ENCODE peak calls at places on chromosomes 13 and 19, in seven cellular contexts. D is GM12865, M is ovary, V is astrocyte of the spinal cord, Z is RWPE1, W is thoracic aorta, P is activated B cell treated with CpG ODN at 0.5 μM for 24 hours. H is an unnamed sample.

GRCh38 chr19:2813235-2814160 is 6.2 kb upstream of the ZNF554 start:
- DNase-seq in D (no peak), V (no peak), M (no peak), Z (no peak), P (no peak), W (no peak), H (no peak)

GRCh38 chr19:30564551-30565011 is 192.4 kb downstream of the ZNF536 start:
- DNase-seq in Z (no peak), W (no peak), P (no peak), D (no peak), M (no peak), V (no peak), H (no peak)

GRCh38 chr19:1449467-1450442 is at the start of gene APC2:
- DNase-seq in V (peak), Z (peak), W (no peak), P (no peak), D (no peak), M (peak), H (no peak)

GRCh38 chr13:41065098-41065497 is 3.8 kb downstream of the WBP4 start:
- DNase-seq in V (peak), P (no peak), Z (no peak), D (no peak), W (no peak), M (no peak), H (no peak)

GRCh38 chr13:65808061-65808460 is 1422.1 kb downstream of the PCDH9 start:
- DNase-seq in V (peak), P (no peak), Z (peak), M (no peak), W (no peak), D (no peak), H (no peak)

GRCh38 chr19:50957587-50957986 is 4.7 kb upstream of the KLK5 start:
- DNase-seq in Z (no peak), M (no peak), P (no peak), W (no peak), D (no peak), V (no peak), H (no peak)

GRCh38 chr13:52195052-52195837 is 35.8 kb upstream of the NEK3 start:
- DNase-seq in W (peak), M (peak), P (peak), Z (peak), D (peak), V (peak), H (peak)

GRCh38 chr13:87107626-87108025 is 563.5 kb upstream of the SLITRK5 start:
- DNase-seq in M (no peak), D (no peak), Z (no peak), V (no peak), P (no peak), W (no peak), H (no peak)

GRCh38 chr13:23506821-23507210 is 63.4 kb upstream of the TNFRSF19 start:
- DNase-seq in M (no peak), V (peak), D (no peak), W (no peak), Z (no peak), P (no peak), H (no peak)

GRCh38 chr13:24097064-24097463 is 63.5 kb upstream of the SPATA13 start:
- DNase-seq in D (peak), V (peak), M (no peak), Z (no peak), P (no peak), W (no peak), H (no peak)

GRCh38 chr19:43634877-43635560 is 4.6 kb downstream of the CADM4 start:
- DNase-seq in W (no peak), Z (no peak), D (no peak), M (peak), V (no peak), P (no peak), H (no peak)

GRCh38 chr13:79937311-79938243 is 403.3 kb downstream of the SPRY2 start:
- DNase-seq in Z (no peak), D (no peak), V (peak), M (no peak), P (no peak), W (no peak), H (no peak)

GRCh38 chr19:45854167-45854778 is 8.7 kb downstream of the SYMPK start:
- DNase-seq in V (no peak), Z (no peak), M (no peak), W (no peak), D (no peak), P (no peak), H (no peak)

GRCh38 chr19:45847661-45848060 is 15.3 kb downstream of the SYMPK start:
- DNase-seq in V (no peak), P (no peak), M (no peak), W (no peak), Z (no peak), D (no peak), H (no peak)

GRCh38 chr19:45852145-45852750 is 10.7 kb downstream of the SYMPK start:
- DNase-seq in M (no peak), V (no peak), D (no peak), W (no peak), Z (peak), P (no peak), H (no peak)

GRCh38 chr19:45852941-45853340 is 10.0 kb downstream of the SYMPK start:
- DNase-seq in D (no peak), V (no peak), M (no peak), W (no peak), P (no peak), Z (no peak), H (no peak)

GRCh38 chr19:45848922-45849321 is 14.0 kb downstream of the SYMPK start:
- DNase-seq in W (no peak), M (no peak), Z (no peak), D (no peak), P (no peak), V (no peak), H (no peak)
- TF ChIP-seq CTCF in W (no peak), M (no peak), Z (peak), D (peak), P (no peak), V (peak), H (no peak)

GRCh38 chr19:57907394-57907793 is 9.0 kb downstream of the ZNF417 start:
- DNase-seq in P (no peak), Z (no peak), W (no peak), M (no peak), V (no peak), D (no peak), H (no peak)

GRCh38 chr19:57905258-57905657 is 11.1 kb downstream of the ZNF417 start:
- DNase-seq in M (no peak), V (no peak), Z (no peak), P (no peak), W (no peak), D (no peak), H (no peak)

GRCh38 chr19:57903298-57904174 is 12.9 kb downstream of the ZNF417 start:
- DNase-seq in W (no peak), D (peak), M (no peak), V (peak), Z (peak), P (no peak), H (no peak)
- TF ChIP-seq CTCF in W (no peak), D (no peak), M (no peak), V (peak), Z (peak), P (no peak), H (no peak)

GRCh38 chr13:109764474-109765292 is 21.7 kb downstream of the IRS2 start:
- DNase-seq in M (no peak), Z (no peak), W (no peak), V (peak), D (no peak), P (no peak), H (no peak)
- TF ChIP-seq CTCF in M (no peak), Z (no peak), W (no peak), V (peak), D (no peak), P (no peak), H (no peak)

DNA sequence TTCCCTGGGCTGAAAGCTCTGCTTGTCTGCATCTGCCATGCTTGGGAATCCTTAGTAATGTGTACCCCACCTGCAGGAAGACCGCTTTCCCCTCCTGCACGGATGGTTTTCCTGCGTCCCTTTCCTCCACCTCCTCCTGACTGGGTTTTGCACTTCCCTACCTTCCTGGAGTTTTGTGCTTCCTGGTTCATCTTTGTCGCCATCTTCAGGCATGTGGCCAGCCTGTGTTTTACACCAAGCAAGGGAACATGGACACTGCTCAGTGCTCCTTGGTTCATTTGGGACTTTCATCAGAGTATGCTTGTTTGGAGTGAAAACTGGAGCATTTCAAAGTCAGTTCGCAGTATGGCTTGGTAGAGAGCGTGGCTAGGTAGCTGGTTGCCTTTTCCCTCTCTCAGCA is 30.7 kb downstream of the ERICH6B start:
- DNase-seq in V (no peak), P (no peak), M (no peak), W (no peak), Z (peak), D (no peak), H (no peak)
- TF ChIP-seq CTCF in V (peak), P (no peak), M (no peak), W (no peak), Z (no peak), D (no peak), H (no peak)

GRCh38 chr19:54473983-54474382 is 887 bp upstream of the CDC42EP5 start:
- DNase-seq in V (no peak), M (no peak), D (no peak), W (no peak), Z (no peak), P (no peak), H (no peak)

GRCh38 chr19:54470991-54471782 is 1.9 kb downstream of the CDC42EP5 start:
- DNase-seq in W (no peak), Z (peak), D (no peak), P (no peak), V (no peak), M (peak), H (peak)

GRCh38 chr19:54475706-54476105 is 2.6 kb upstream of the CDC42EP5 start:
- DNase-seq in V (no peak), P (no peak), D (no peak), W (no peak), Z (no peak), M (no peak), H (no peak)

GRCh38 chr19:54470276-54470887 is 2.7 kb downstream of the CDC42EP5 start:
- DNase-seq in W (no peak), P (no peak), D (no peak), Z (no peak), M (no peak), V (no peak), H (peak)

GRCh38 chr19:54473071-54473941 is at the start of gene CDC42EP5:
- DNase-seq in Z (no peak), W (no peak), V (peak), P (no peak), M (peak), D (no peak), H (peak)
- TF ChIP-seq CTCF in Z (no peak), W (no peak), V (no peak), P (no peak), M (no peak), D (no peak), H (no peak)